ENCODE peak calls at places on chromosomes 2 and 18, in four cellular contexts. D, Y, L and P are unnamed samples.

GRCh38 chr2:218389333-218390150 is 7.5 kb downstream of the SLC11A1 start:
- DNase-seq in D (no peak), Y (no peak), L (no peak), P (no peak)

GRCh38 chr18:10442551-10442971 is 11.9 kb upstream of the APCDD1 start:
- DNase-seq in D (no peak), Y (no peak), L (no peak), P (no peak)

GRCh38 chr2:124091721-124092120 is 66.6 kb downstream of the CNTNAP5 start:
- DNase-seq in D (no peak), Y (no peak), L (no peak), P (no peak)

GRCh38 chr2:120867290-120868231 is 131.9 kb downstream of the GLI2 start:
- DNase-seq in D (peak), Y (no peak), L (peak), P (no peak)

GRCh38 chr2:96887419-96888081 is 17.7 kb upstream of the SEMA4C start:
- DNase-seq in D (no peak), Y (no peak), L (no peak), P (no peak)

GRCh38 chr2:122831644-122832043 is 1076.2 kb downstream of the TSN start:
- DNase-seq in D (no peak), Y (no peak), L (no peak), P (no peak)

GRCh38 chr2:238132463-238133450 is 5.7 kb upstream of the KLHL30 start:
- DNase-seq in D (no peak), Y (no peak), L (peak), P (no peak)

GRCh38 chr2:133362061-133362476 is 206.2 kb downstream of the NCKAP5 start:
- DNase-seq in D (no peak), Y (no peak), L (no peak), P (no peak)

GRCh38 chr18:60549338-60549960 is 176.9 kb upstream of the MC4R start:
- DNase-seq in D (peak), Y (no peak), L (peak), P (no peak)

GRCh38 chr2:2703127-2703526 is 372.1 kb upstream of the MYT1L start:
- DNase-seq in D (no peak), Y (no peak), L (no peak), P (no peak)